ENCODE peak calls at places on chromosome 5, in four cellular contexts. C, G, O and J are unnamed samples.

GRCh38 chr5:116303340-116303739 is 218.5 kb downstream of the COMMD10 start:
- DNase-seq in C (no peak), G (no peak), O (no peak), J (no peak)

GRCh38 chr5:55633574-55634203 is 78.4 kb downstream of the SLC38A9 start:
- DNase-seq in C (no peak), G (no peak), O (no peak), J (peak; percentile 43)

GRCh38 chr5:36692791-36693763 is 86.7 kb downstream of the SLC1A3 start:
- DNase-seq in C (peak; percentile 91), G (peak; percentile 86), O (peak; percentile 74), J (peak; percentile 57)

GRCh38 chr5:123350744-123351143 is 72.5 kb downstream of the CEP120 start:
- DNase-seq in C (no peak), G (no peak), O (no peak), J (no peak)

GRCh38 chr5:35237580-35238376 is 7.5 kb upstream of the PRLR start:
- DNase-seq in C (no peak), G (no peak), O (no peak), J (no peak)

GRCh38 chr5:5719292-5719691 is 296.8 kb downstream of the ICE1 start:
- DNase-seq in C (no peak), G (peak; percentile 46), O (no peak), J (no peak)

GRCh38 chr5:81194633-81195333 is 38.3 kb upstream of the CKMT2 start:
- DNase-seq in C (peak; percentile 90), G (peak; percentile 85), O (peak; percentile 86), J (peak; percentile 56)

GRCh38 chr5:176881021-176881749 is 18.0 kb downstream of the HK3 start:
- DNase-seq in C (no peak), G (peak; percentile 14), O (no peak), J (no peak)

GRCh38 chr5:53712327-53712726 is 151.9 kb downstream of the NDUFS4 start:
- DNase-seq in C (no peak), G (no peak), O (no peak), J (peak; percentile 81)

GRCh38 chr5:90297045-90297764 is 112.4 kb downstream of the CETN3 start:
- DNase-seq in C (peak; percentile 16), G (no peak), O (no peak), J (no peak)

GRCh38 chr5:160048131-160048530 is 39.2 kb downstream of the TTC1 start:
- DNase-seq in C (no peak), G (no peak), O (no peak), J (no peak)

GRCh38 chr5:153456354-153456753 is 34.1 kb upstream of the GRIA1 start:
- DNase-seq in C (no peak), G (no peak), O (no peak), J (no peak)

GRCh38 chr5:154375331-154376008 is 70.3 kb upstream of the SAP30L start:
- DNase-seq in C (no peak), G (no peak), O (peak; percentile 38), J (no peak)

GRCh38 chr5:158718738-158719505 is 380.8 kb downstream of the EBF1 start:
- DNase-seq in C (no peak), G (no peak), O (peak; percentile 72), J (no peak)

GRCh38 chr5:176514244-176514918 is 22.8 kb downstream of the RNF44 start:
- DNase-seq in C (no peak), G (no peak), O (no peak), J (no peak)

GRCh38 chr5:72649449-72649848 is 142.2 kb upstream of the ZNF366 start:
- DNase-seq in C (no peak), G (no peak), O (no peak), J (no peak)

GRCh38 chr5:57435701-57436134 is 46.9 kb downstream of the ACTBL2 start:
- DNase-seq in C (no peak), G (no peak), O (peak; percentile 84), J (peak; percentile 86)

GRCh38 chr5:73901045-73901444 is 275.0 kb downstream of the ARHGEF28 start:
- DNase-seq in C (peak; percentile 6), G (no peak), O (peak; percentile 81), J (peak; percentile 94)

GRCh38 chr5:39765381-39765780 is 340.6 kb upstream of the DAB2 start:
- DNase-seq in C (no peak), G (no peak), O (peak; percentile 62), J (no peak)

GRCh38 chr5:152556779-152557178 is 151.7 kb upstream of the NMUR2 start:
- DNase-seq in C (no peak), G (no peak), O (no peak), J (no peak)

GRCh38 chr5:90406466-90406865 is 3.1 kb downstream of the CETN3 start:
- DNase-seq in C (no peak), G (no peak), O (no peak), J (peak; percentile 16)

GRCh38 chr5:17147225-17148120 is 70.0 kb upstream of the BASP1 start:
- DNase-seq in C (peak; percentile 16), G (no peak), O (peak; percentile 56), J (no peak)

GRCh38 chr5:122805481-122805880 is 30.6 kb downstream of the SNX2 start:
- DNase-seq in C (no peak), G (no peak), O (peak; percentile 62), J (peak; percentile 25)

GRCh38 chr5:111511174-111512025 is 935 bp downstream of the STARD4 start:
- DNase-seq in C (no peak), G (no peak), O (peak; percentile 34), J (peak; percentile 24)

GRCh38 chr5:57174128-57174849 is 430 bp downstream of the GPBP1 start:
- DNase-seq in C (no peak), G (peak; percentile 64), O (peak; percentile 24), J (peak; percentile 46)

GRCh38 chr5:36590513-36591286 is 15.7 kb upstream of the SLC1A3 start:
- DNase-seq in C (peak; percentile 50), G (no peak), O (no peak), J (no peak)

GRCh38 chr5:156361451-156362109 is 34.6 kb downstream of the SGCD start:
- DNase-seq in C (no peak), G (no peak), O (peak; percentile 66), J (no peak)

GRCh38 chr5:12845549-12846159 is 941.4 kb upstream of the CTNND2 start:
- DNase-seq in C (peak; percentile 7), G (no peak), O (no peak), J (no peak)

GRCh38 chr5:168159425-168159824 is 132.0 kb upstream of the WWC1 start:
- DNase-seq in C (peak; percentile 41), G (peak; percentile 70), O (no peak), J (no peak)

GRCh38 chr5:54090495-54091084 is 219.8 kb downstream of the ARL15 start:
- DNase-seq in C (no peak), G (no peak), O (peak; percentile 72), J (peak; percentile 35)

GRCh38 chr5:20619606-20620005 is 631.6 kb upstream of the CDH18 start:
- DNase-seq in C (no peak), G (no peak), O (no peak), J (no peak)

GRCh38 chr5:83488821-83489220 is 17.3 kb downstream of the VCAN start:
- DNase-seq in C (no peak), G (no peak), O (peak; percentile 79), J (no peak)

GRCh38 chr5:177300236-177300880 is 3.2 kb downstream of the RAB24 start:
- DNase-seq in C (no peak), G (peak; percentile 77), O (peak; percentile 74), J (peak; percentile 53)

GRCh38 chr5:159802661-159803060 is 113.6 kb upstream of the ADRA1B start:
- DNase-seq in C (no peak), G (no peak), O (no peak), J (no peak)

GRCh38 chr5:34652916-34653315 is 3.2 kb upstream of the RAI14 start:
- DNase-seq in C (no peak), G (no peak), O (peak; percentile 41), J (no peak)

GRCh38 chr5:138491669-138492551 is 26.6 kb downstream of the EGR1 start:
- DNase-seq in C (peak; percentile 88), G (peak; percentile 94), O (peak; percentile 90), J (peak; percentile 87)

GRCh38 chr5:138492552-138493045 is 27.3 kb downstream of the EGR1 start:
- DNase-seq in C (no peak), G (no peak), O (no peak), J (no peak)

GRCh38 chr5:138489705-138490104 is 24.4 kb downstream of the EGR1 start:
- DNase-seq in C (no peak), G (no peak), O (no peak), J (no peak)

GRCh38 chr5:138491284-138491648 is 26.0 kb downstream of the EGR1 start:
- DNase-seq in C (no peak), G (no peak), O (no peak), J (no peak)

DNA sequence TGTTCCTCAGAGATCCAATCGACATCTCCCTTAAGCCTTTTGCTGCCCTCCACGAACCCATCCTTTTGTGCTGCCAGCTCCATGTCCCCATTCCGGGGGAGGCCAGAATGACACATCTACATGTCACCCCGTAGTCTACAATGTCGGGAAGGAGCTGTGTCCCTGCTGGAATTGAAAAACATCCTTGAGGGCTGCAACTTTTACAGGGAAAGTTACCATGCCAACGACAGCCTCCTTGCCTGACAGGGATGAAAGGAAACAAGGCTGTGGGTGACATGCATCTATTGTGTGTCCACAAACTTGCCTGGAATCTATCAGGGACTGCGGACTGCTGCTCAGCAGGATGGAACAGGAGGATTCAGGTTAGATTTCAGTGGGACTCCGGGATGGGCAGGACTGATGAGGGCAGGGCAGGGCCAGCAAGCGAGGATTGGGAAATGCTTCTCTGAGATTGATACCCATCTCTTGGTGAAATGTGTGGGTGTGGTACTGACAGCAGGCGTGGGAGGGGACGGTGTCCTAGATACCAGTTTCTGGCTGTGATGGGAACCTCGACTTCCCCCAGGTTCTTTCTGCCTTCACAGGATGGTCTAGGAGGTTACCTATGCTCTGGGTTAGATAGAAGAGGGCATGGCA is 25.5 kb downstream of the EGR1 start:
- DNase-seq in C (no peak), G (no peak), O (no peak), J (no peak)
- H3K4me3 ChIP-seq in C (no peak overlapping the region), G (no peak overlapping the region), O (no peak overlapping the region), J (no peak overlapping the region)

GRCh38 chr5:115072266-115073056 is 97.2 kb downstream of the TRIM36 start:
- DNase-seq in C (no peak), G (no peak), O (no peak), J (no peak)
- H3K4me3 ChIP-seq in C (no peak overlapping the region), G (no peak overlapping the region), O (no peak overlapping the region), J (no peak overlapping the region)

GRCh38 chr5:119343042-119343441 is 12.8 kb upstream of the TNFAIP8 start:
- DNase-seq in C (no peak), G (no peak), O (peak; percentile 73), J (no peak)
- H3K4me3 ChIP-seq in C (no peak overlapping the region), G (no peak overlapping the region), O (no peak overlapping the region), J (no peak overlapping the region)

GRCh38 chr5:68169898-68170297 is 45.7 kb upstream of the PIK3R1 start:
- DNase-seq in C (peak; percentile 79), G (no peak), O (peak; percentile 83), J (no peak)

GRCh38 chr5:68167195-68167651 is 48.3 kb upstream of the PIK3R1 start:
- DNase-seq in C (no peak), G (no peak), O (no peak), J (no peak)

GRCh38 chr5:68172314-68172713 is 43.2 kb upstream of the PIK3R1 start:
- DNase-seq in C (peak; percentile 15), G (no peak), O (no peak), J (no peak)

GRCh38 chr5:68173007-68173406 is 42.5 kb upstream of the PIK3R1 start:
- DNase-seq in C (no peak), G (no peak), O (no peak), J (no peak)

DNA sequence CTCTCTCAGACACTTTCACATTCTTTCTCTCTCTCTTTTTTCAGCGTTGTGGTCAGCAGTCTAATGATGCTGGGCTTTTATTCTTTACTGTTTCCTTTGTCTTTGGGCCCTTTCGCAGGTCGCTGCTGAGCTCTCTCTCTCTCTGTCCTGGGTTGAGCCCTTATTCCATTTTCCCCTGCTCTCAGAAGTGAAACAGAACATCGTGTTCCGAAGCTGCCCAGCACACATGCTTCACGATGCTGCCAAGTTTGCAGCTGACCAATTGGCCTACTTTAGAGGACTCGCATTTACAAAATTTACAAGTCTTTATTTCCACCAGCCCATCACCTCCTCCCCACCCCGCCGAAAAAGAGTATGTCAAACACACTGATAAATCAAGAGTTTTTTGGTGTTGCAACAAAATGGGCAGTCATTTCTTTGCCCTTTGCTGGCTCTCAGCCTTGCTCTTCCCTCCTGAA is 44.4 kb upstream of the PIK3R1 start:
- DNase-seq in C (peak; percentile 61), G (peak; percentile 47), O (peak; percentile 98), J (no peak)
- H3K4me3 ChIP-seq in C (peak overlapping the region; percentile 8), G (no peak overlapping the region), O (peak overlapping the region; percentile 35), J (no peak overlapping the region)